ENCODE peak calls at places on chromosomes 16 and 17, in six cellular contexts. V is epithelial cell of esophagus; E is stimulated activated naive CD4-positive, alpha-beta T cell; N is stimulated activated CD8-positive, alpha-beta memory T cell treated with anti-CD3 and anti-CD28 coated beads, Interleukin-4, amount 100 ng/mL, for 1 hour; O is CD4-positive, alpha-beta T cell; Y is EL. J is an unnamed sample.

GRCh38 chr17:65888649-65889048 is 303.3 kb downstream of the CEP112 start:
- DNase-seq in N (no peak), Y (peak; percentile 81), O (no peak), V (no peak), E (no peak), J (no peak)

GRCh38 chr16:23039118-23039517 is 110.1 kb downstream of the USP31 start:
- DNase-seq in Y (no peak), O (no peak), V (no peak), N (no peak), E (no peak), J (no peak)

GRCh38 chr17:78360371-78361226 is 722 bp upstream of the SOCS3 start:
- DNase-seq in V (peak; percentile 89), Y (peak; percentile 86), E (peak; percentile 81), O (peak; percentile 78), N (peak; percentile 85), J (peak; percentile 82)

GRCh38 chr17:78390241-78391050 is 12.0 kb downstream of the PGS1 start:
- DNase-seq in O (no peak), E (no peak), V (peak; percentile 51), N (no peak), Y (peak; percentile 99), J (no peak)

GRCh38 chr16:56789360-56789759 is 59.4 kb downstream of the NUP93 start:
- DNase-seq in O (peak; percentile 14), E (no peak), V (peak; percentile 78), Y (peak; percentile 30), N (no peak), J (peak; percentile 6)

GRCh38 chr16:46949216-46949892 is 24.1 kb downstream of the DNAJA2 start:
- DNase-seq in O (no peak), Y (no peak), V (peak; percentile 50), N (no peak), E (no peak), J (no peak)

GRCh38 chr17:83080641-83081560 is 1.5 kb downstream of the METRNL start:
- DNase-seq in V (peak; percentile 16), O (no peak), E (no peak), N (no peak), Y (peak; percentile 48), J (peak; percentile 29)

GRCh38 chr17:74549343-74549742 is 3.4 kb upstream of the CD300C start:
- DNase-seq in E (no peak), Y (no peak), N (no peak), V (no peak), O (no peak), J (no peak)

GRCh38 chr16:50281391-50282009 is 15.1 kb downstream of the ADCY7 start:
- DNase-seq in Y (no peak), E (no peak), O (no peak), V (no peak), N (no peak), J (no peak)

GRCh38 chr17:37541880-37542675 is 52.4 kb downstream of the DUSP14 start:
- DNase-seq in E (no peak), N (no peak), Y (peak; percentile 59), O (no peak), V (peak; percentile 64), J (no peak)

GRCh38 chr16:72960101-72960500 is 87.8 kb downstream of the ZFHX3 start:
- DNase-seq in Y (no peak), V (no peak), E (no peak), O (no peak), N (no peak), J (no peak)

GRCh38 chr17:60472449-60472848 is 50.2 kb downstream of the CHCT1 start:
- DNase-seq in V (no peak), N (no peak), E (no peak), O (no peak), Y (no peak), J (no peak)

GRCh38 chr17:57084361-57084801 is 665 bp upstream of the AKAP1 start:
- DNase-seq in N (no peak), O (no peak), V (no peak), E (no peak), Y (no peak), J (no peak)

GRCh38 chr16:30649725-30650368 is 913 bp upstream of the PRR14 start:
- DNase-seq in Y (no peak), N (no peak), V (no peak), E (no peak), O (peak; percentile 31), J (no peak)

GRCh38 chr17:2081564-2081963 is 26.7 kb downstream of the HIC1 start:
- DNase-seq in Y (peak; percentile 88), V (peak; percentile 83), O (no peak), E (no peak), N (no peak), J (no peak)

GRCh38 chr17:9839433-9839832 is 13.7 kb downstream of the GLP2R start:
- DNase-seq in E (no peak), O (no peak), Y (peak; percentile 57), N (no peak), V (no peak), J (no peak)

GRCh38 chr17:28392491-28392890 is 13.5 kb downstream of the SLC46A1 start:
- DNase-seq in V (no peak), E (no peak), O (no peak), Y (no peak), N (no peak), J (no peak)

GRCh38 chr17:31495049-31495885 is 103.8 kb downstream of the RAB11FIP4 start:
- DNase-seq in N (no peak), O (no peak), V (peak; percentile 73), Y (no peak), E (no peak), J (no peak)

GRCh38 chr16:84898447-84898846 is 78.7 kb downstream of the CRISPLD2 start:
- DNase-seq in O (no peak), E (no peak), N (no peak), V (peak; percentile 89), Y (no peak), J (no peak)

GRCh38 chr17:7561028-7561575 is 617 bp upstream of the SENP3 start:
- DNase-seq in V (peak; percentile 93), Y (peak; percentile 83), O (peak; percentile 63), N (peak; percentile 73), E (peak; percentile 75), J (peak; percentile 78)

GRCh38 chr16:22161999-22162657 is at the start of gene SDR42E2:
- DNase-seq in V (peak; percentile 43), E (peak; percentile 49), O (peak; percentile 16), Y (no peak), N (peak; percentile 5), J (peak; percentile 63)

GRCh38 chr16:86819523-86819887 is 241.2 kb downstream of the FOXL1 start:
- DNase-seq in Y (no peak), O (no peak), E (no peak), V (no peak), N (no peak), J (no peak)

GRCh38 chr17:8426094-8426720 is 9.5 kb upstream of the NDEL1 start:
- DNase-seq in N (no peak), V (peak; percentile 63), O (no peak), E (no peak), Y (no peak), J (no peak)

GRCh38 chr16:87831421-87832136 is 37.7 kb downstream of the SLC7A5 start:
- DNase-seq in E (no peak), Y (no peak), O (no peak), N (no peak), V (no peak), J (no peak)

GRCh38 chr16:72664122-72664479 is 383.8 kb downstream of the ZFHX3 start:
- DNase-seq in Y (no peak), N (no peak), E (no peak), O (no peak), V (peak; percentile 12), J (no peak)

GRCh38 chr17:72470338-72471133 is 349.7 kb downstream of the SOX9 start:
- DNase-seq in O (no peak), N (no peak), Y (no peak), E (no peak), V (no peak), J (no peak)

GRCh38 chr16:84650062-84650991 is 2.0 kb downstream of the KLHL36 start:
- DNase-seq in N (no peak), E (no peak), O (no peak), Y (peak; percentile 71), V (peak; percentile 93), J (no peak)

GRCh38 chr16:55835578-55835977 is 2.7 kb upstream of the CES1 start:
- DNase-seq in O (no peak), V (no peak), Y (no peak), E (no peak), N (no peak), J (no peak)

GRCh38 chr17:48852251-48852650 is 21.4 kb downstream of the CALCOCO2 start:
- DNase-seq in O (no peak), N (no peak), E (no peak), V (no peak), Y (no peak), J (no peak)

J was measured in naive thymus-derived CD8-positive, alpha-beta T cell.